ENCODE peak calls at places on chromosome 10, in eight cellular contexts. Y is GM23248; F is RCC 7860; O is stimulated activated CD8-positive, alpha-beta memory T cell treated with anti-CD3 and anti-CD28 coated beads, Interleukin-2, amount 100 ng/mL, for 48 hours; X is iris pigment epithelial cell; T is fibroblast of pulmonary artery; I is psoas muscle; V is T-helper 22 cell. G is an unnamed sample.

GRCh38 chr10:45997557-45997956 is 25.3 kb downstream of the TIMM23 start:
- DNase-seq in Y (no peak), F (no peak), O (no peak), X (no peak), T (no peak), I (no peak), V (no peak), G (no peak)

GRCh38 chr10:119418401-119418800 is 124.1 kb downstream of the RGS10 start:
- DNase-seq in Y (no peak), F (no peak), O (no peak), X (no peak), T (no peak), I (no peak), V (no peak), G (no peak)

GRCh38 chr10:129963831-129964501 is at the start of gene EBF3:
- DNase-seq in Y (peak; percentile 83), F (no peak), O (no peak), X (peak; percentile 38), T (peak; percentile 89), I (peak; percentile 91), V (peak; percentile 25), G (peak; percentile 96)

GRCh38 chr10:79381804-79382221 is 34.5 kb downstream of the PPIF start:
- DNase-seq in Y (peak; percentile 93), F (peak; percentile 92), O (no peak), X (peak; percentile 82), T (peak; percentile 86), I (peak; percentile 66), V (no peak), G (peak; percentile 28)

GRCh38 chr10:23448802-23449570 is 10.1 kb downstream of the OTUD1 start:
- DNase-seq in Y (peak; percentile 27), F (no peak), O (no peak), X (peak; percentile 56), T (peak; percentile 62), I (no peak), V (no peak), G (peak; percentile 90)

GRCh38 chr10:81866753-81867152 is 8.2 kb upstream of the NRG3 start:
- DNase-seq in Y (no peak), F (no peak), O (no peak), X (no peak), T (peak; percentile 71), I (no peak), V (no peak), G (no peak)

GRCh38 chr10:79063071-79063491 is 5.7 kb upstream of the ZMIZ1 start:
- DNase-seq in Y (no peak), F (no peak), O (no peak), X (no peak), T (no peak), I (peak; percentile 6), V (no peak), G (no peak)

GRCh38 chr10:113680172-113681111 is 730 bp downstream of the CASP7 start:
- DNase-seq in Y (peak; percentile 78), F (peak; percentile 86), O (peak; percentile 20), X (peak; percentile 58), T (peak; percentile 73), I (peak; percentile 43), V (no peak), G (peak; percentile 60)

GRCh38 chr10:48442090-48442808 is 135.8 kb downstream of the MAPK8 start:
- DNase-seq in Y (no peak), F (no peak), O (no peak), X (no peak), T (no peak), I (no peak), V (no peak), G (no peak)

GRCh38 chr10:12906051-12906541 is 95.4 kb downstream of the CCDC3 start:
- DNase-seq in Y (peak; percentile 3), F (no peak), O (no peak), X (no peak), T (no peak), I (peak; percentile 37), V (no peak), G (no peak)

GRCh38 chr10:71860243-71861029 is 9.4 kb upstream of the PSAP start:
- DNase-seq in Y (peak; percentile 100), F (peak; percentile 99), O (peak; percentile 18), X (peak; percentile 100), T (peak; percentile 100), I (peak; percentile 96), V (no peak), G (peak; percentile 97)

GRCh38 chr10:29687411-29688160 is 52.8 kb upstream of the SVIL start:
- DNase-seq in Y (peak; percentile 27), F (no peak), O (no peak), X (peak; percentile 27), T (peak; percentile 49), I (no peak), V (no peak), G (peak; percentile 45)

GRCh38 chr10:30963994-30964930 is 67.4 kb downstream of the ZNF438 start:
- DNase-seq in Y (no peak), F (no peak), O (no peak), X (no peak), T (no peak), I (no peak), V (no peak), G (no peak)

GRCh38 chr10:93413252-93413689 is 68.9 kb downstream of the MYOF start:
- DNase-seq in Y (peak; percentile 21), F (no peak), O (no peak), X (peak; percentile 66), T (peak; percentile 90), I (no peak), V (no peak), G (peak; percentile 85)

GRCh38 chr10:77105756-77106155 is 531.9 kb downstream of the KCNMA1 start:
- DNase-seq in Y (peak; percentile 60), F (no peak), O (no peak), X (no peak), T (peak; percentile 8), I (no peak), V (no peak), G (no peak)

GRCh38 chr10:97915346-97915745 is 65.7 kb downstream of the GOLGA7B start:
- DNase-seq in Y (no peak), F (no peak), O (no peak), X (no peak), T (no peak), I (no peak), V (no peak), G (no peak)

GRCh38 chr10:1214882-1215540 is 158.8 kb downstream of the WDR37 start:
- DNase-seq in Y (no peak), F (no peak), O (no peak), X (no peak), T (no peak), I (no peak), V (no peak), G (no peak)

GRCh38 chr10:79274279-79275104 is 72.8 kb upstream of the PPIF start:
- DNase-seq in Y (peak; percentile 86), F (no peak), O (no peak), X (no peak), T (peak; percentile 23), I (peak; percentile 90), V (no peak), G (no peak)

GRCh38 chr10:75878586-75878985 is 447.2 kb downstream of the LRMDA start:
- DNase-seq in Y (no peak), F (no peak), O (no peak), X (no peak), T (no peak), I (no peak), V (no peak), G (no peak)

GRCh38 chr10:102314801-102315200 is 69.5 kb downstream of the GBF1 start:
- DNase-seq in Y (no peak), F (no peak), O (no peak), X (no peak), T (no peak), I (no peak), V (no peak), G (no peak)

GRCh38 chr10:92382631-92383030 is 91.7 kb downstream of the MARCHF5 start:
- DNase-seq in Y (no peak), F (no peak), O (no peak), X (no peak), T (no peak), I (no peak), V (no peak), G (no peak)

GRCh38 chr10:9608592-9608991 is 1409.1 kb upstream of the CELF2 start:
- DNase-seq in Y (peak; percentile 57), F (no peak), O (no peak), X (peak; percentile 51), T (peak; percentile 62), I (no peak), V (no peak), G (no peak)

GRCh38 chr10:35781643-35782035 is 139.5 kb upstream of the FZD8 start:
- DNase-seq in Y (peak; percentile 10), F (no peak), O (no peak), X (peak; percentile 8), T (peak; percentile 8), I (no peak), V (no peak), G (peak; percentile 55)

G was measured in A673.